ENCODE peak calls at places on chromosomes 13 and 19, in nine cellular contexts. T is activated CD4-positive, alpha-beta memory T cell treated with anti-CD3 and anti-CD28 coated beads for 36 hours; W is stimulated activated CD8-positive, alpha-beta memory T cell treated with anti-CD3 and anti-CD28 coated beads, Interleukin-15, amount 100 ng/mL, for 24 hours; V is activated CD4-positive, alpha-beta T cell treated with anti-CD3 and anti-CD28 coated beads, Interleukin-2, amount 50 U/mL, for 1 hour; R is T-helper 9 cell; Q is activated CD4-positive, CD25-positive, alpha-beta regulatory T cell treated with anti-CD3 and anti-CD28 coated beads, Interleukin-2, amount 50 U/mL, for 72 hours; O is Kasumi-1; J is non-pigmented ciliary epithelial cell; I is HS-5. L is an unnamed sample.

GRCh38 chr13:98581971-98582702 is 5.2 kb upstream of the STK24 start:
- DNase-seq in T (no peak), W (no peak), V (no peak), R (no peak), Q (no peak), O (no peak), J (no peak), I (no peak), L (no peak)

GRCh38 chr19:32456406-32456805 is 50.8 kb downstream of the DPY19L3 start:
- DNase-seq in T (no peak), W (no peak), V (no peak), R (no peak), Q (no peak), O (no peak), J (no peak), I (no peak), L (no peak)

GRCh38 chr19:9848060-9848459 is 12.9 kb downstream of the PIN1 start:
- DNase-seq in T (peak; percentile 56), W (no peak), V (peak; percentile 54), R (peak; percentile 33), Q (no peak), O (no peak), J (no peak), I (no peak), L (no peak)

GRCh38 chr19:17522988-17523872 is 11.8 kb downstream of the PGLS start:
- DNase-seq in T (peak; percentile 80), W (no peak), V (no peak), R (no peak), Q (peak; percentile 44), O (peak; percentile 98), J (no peak), I (no peak), L (no peak)

GRCh38 chr19:39160523-39160861 is 34.9 kb downstream of the PAK4 start:
- DNase-seq in T (no peak), W (no peak), V (no peak), R (no peak), Q (no peak), O (no peak), J (no peak), I (no peak), L (no peak)

GRCh38 chr13:99977912-99978780 is 3.4 kb upstream of the ZIC2 start:
- DNase-seq in T (no peak), W (no peak), V (no peak), R (no peak), Q (no peak), O (no peak), J (no peak), I (no peak), L (no peak)

GRCh38 chr13:65977525-65977924 is 1252.6 kb downstream of the PCDH9 start:
- DNase-seq in T (no peak), W (no peak), V (no peak), R (no peak), Q (no peak), O (no peak), J (no peak), I (no peak), L (no peak)

GRCh38 chr19:37932985-37933953 is 26.3 kb downstream of the SIPA1L3 start:
- DNase-seq in T (no peak), W (no peak), V (no peak), R (no peak), Q (no peak), O (peak; percentile 21), J (no peak), I (no peak), L (no peak)

GRCh38 chr19:51158474-51159129 is 16.5 kb downstream of the SIGLEC7 start:
- DNase-seq in T (peak; percentile 86), W (peak; percentile 69), V (peak; percentile 69), R (peak; percentile 67), Q (peak; percentile 79), O (peak; percentile 42), J (no peak), I (no peak), L (no peak)

GRCh38 chr13:20128459-20128927 is 32.4 kb downstream of the GJA3 start:
- DNase-seq in T (peak; percentile 30), W (no peak), V (no peak), R (no peak), Q (no peak), O (no peak), J (no peak), I (no peak), L (no peak)

GRCh38 chr13:52001120-52001731 is 10.0 kb downstream of the ATP7B start:
- DNase-seq in T (no peak), W (no peak), V (no peak), R (no peak), Q (no peak), O (peak; percentile 75), J (peak; percentile 10), I (no peak), L (no peak)

GRCh38 chr13:50152655-50153309 is 137.5 kb downstream of the KCNRG start:
- DNase-seq in T (no peak), W (no peak), V (no peak), R (no peak), Q (no peak), O (no peak), J (no peak), I (no peak), L (no peak)

GRCh38 chr13:77124423-77124822 is 97.5 kb upstream of the FBXL3 start:
- DNase-seq in T (no peak), W (no peak), V (no peak), R (no peak), Q (no peak), O (no peak), J (no peak), I (no peak), L (no peak)

GRCh38 chr19:32872391-32872790 is 2.8 kb upstream of the SLC7A9 start:
- DNase-seq in T (no peak), W (no peak), V (no peak), R (no peak), Q (no peak), O (no peak), J (no peak), I (no peak), L (no peak)

GRCh38 chr19:56309511-56310185 is 5.0 kb downstream of the ZSCAN5A start:
- DNase-seq in T (peak; percentile 80), W (peak; percentile 9), V (peak; percentile 52), R (peak; percentile 35), Q (peak; percentile 69), O (peak; percentile 80), J (no peak), I (no peak), L (no peak)

GRCh38 chr13:94433055-94433947 is 46.2 kb downstream of the DCT start:
- DNase-seq in T (peak; percentile 48), W (no peak), V (no peak), R (no peak), Q (no peak), O (no peak), J (no peak), I (no peak), L (no peak)

GRCh38 chr19:36417752-36418286 is 625 bp downstream of the ZFP82 start:
- DNase-seq in T (peak; percentile 22), W (no peak), V (no peak), R (no peak), Q (peak; percentile 29), O (no peak), J (no peak), I (no peak), L (no peak)

GRCh38 chr19:48329167-48329891 is 4.0 kb downstream of the EMP3 start:
- DNase-seq in T (peak; percentile 60), W (no peak), V (peak; percentile 24), R (peak; percentile 36), Q (no peak), O (peak; percentile 34), J (no peak), I (no peak), L (no peak)

GRCh38 chr19:49327878-49328544 is 3.0 kb upstream of the SLC6A16 start:
- DNase-seq in T (peak; percentile 72), W (no peak), V (peak; percentile 41), R (peak; percentile 20), Q (peak; percentile 48), O (peak; percentile 66), J (no peak), I (no peak), L (no peak)

GRCh38 chr19:38359242-38360021 is 14.9 kb upstream of the PSMD8 start:
- DNase-seq in T (no peak), W (no peak), V (no peak), R (no peak), Q (no peak), O (no peak), J (no peak), I (no peak), L (no peak)

GRCh38 chr13:52405767-52406494 is at the start of gene THSD1:
- DNase-seq in T (peak; percentile 25), W (peak; percentile 0), V (peak; percentile 4), R (peak; percentile 4), Q (no peak), O (no peak), J (no peak), I (no peak), L (no peak)

GRCh38 chr13:109816112-109816978 is 30.0 kb upstream of the IRS2 start:
- DNase-seq in T (no peak), W (no peak), V (no peak), R (no peak), Q (no peak), O (no peak), J (no peak), I (no peak), L (no peak)

GRCh38 chr19:2815191-2815614 is 4.5 kb upstream of the ZNF554 start:
- DNase-seq in T (no peak), W (no peak), V (no peak), R (no peak), Q (no peak), O (no peak), J (no peak), I (no peak), L (no peak)

GRCh38 chr19:489418-490196 is 6.7 kb upstream of the MADCAM1 start:
- DNase-seq in T (peak; percentile 34), W (no peak), V (no peak), R (no peak), Q (no peak), O (no peak), J (no peak), I (no peak), L (no peak)

GRCh38 chr13:112450567-112451240 is 74.5 kb downstream of the SPACA7 start:
- DNase-seq in T (no peak), W (no peak), V (no peak), R (no peak), Q (no peak), O (no peak), J (no peak), I (no peak), L (no peak)

GRCh38 chr19:34193876-34194275 is 21.6 kb downstream of the LSM14A start:
- DNase-seq in T (no peak), W (no peak), V (no peak), R (no peak), Q (no peak), O (no peak), J (no peak), I (no peak), L (no peak)

GRCh38 chr13:59715591-59715990 is 448.1 kb downstream of the DIAPH3 start:
- DNase-seq in T (no peak), W (no peak), V (no peak), R (no peak), Q (no peak), O (no peak), J (no peak), I (no peak), L (no peak)

GRCh38 chr13:33918199-33918932 is 100.4 kb downstream of the RFC3 start:
- DNase-seq in T (no peak), W (no peak), V (no peak), R (no peak), Q (no peak), O (no peak), J (no peak), I (peak; percentile 31), L (no peak)

GRCh38 chr19:38321646-38322323 is 2.1 kb downstream of the KCNK6 start:
- DNase-seq in T (no peak), W (no peak), V (no peak), R (no peak), Q (no peak), O (no peak), J (no peak), I (no peak), L (no peak)

GRCh38 chr13:50130686-50131051 is 115.4 kb downstream of the KCNRG start:
- DNase-seq in T (peak; percentile 31), W (no peak), V (no peak), R (peak; percentile 12), Q (peak; percentile 51), O (no peak), J (peak; percentile 14), I (no peak), L (no peak)

GRCh38 chr13:64529874-64530485 is 2700.2 kb downstream of the PCDH9 start:
- DNase-seq in T (no peak), W (no peak), V (no peak), R (no peak), Q (no peak), O (peak; percentile 6), J (no peak), I (no peak), L (no peak)